ENCODE peak calls at places on chromosomes 6 and 20, in seven cellular contexts. I is ascending aorta, Z is PC-9, U is adrenal gland, W is heart right ventricle, N is uterus, J is mammary epithelial cell. E is an unnamed sample. For H3K9me3 and H3K4me1, the result is how much of the 10 kb centered on the place peaks cover.

GRCh38 chr20:12113468-12114371 is 196.0 kb downstream of the BTBD3 start:
- DNase-seq in Z (no peak), W (no peak), I (no peak), U (no peak), N (peak), J (peak), E (peak)

GRCh38 chr6:67016921-67017460 is 1310.0 kb upstream of the EYS start:
- DNase-seq in W (no peak), U (no peak), J (no peak), N (no peak), I (no peak), Z (no peak), E (no peak)

GRCh38 chr6:27479319-27480182 is 6.6 kb upstream of the ZNF184 start:
- DNase-seq in N (peak), U (peak), W (peak), Z (peak), J (peak), I (peak), E (peak)

GRCh38 chr6:26249709-26249958 is 115.4 kb upstream of the BTN3A2 start:
- DNase-seq in Z (no peak), U (no peak), I (no peak), W (no peak), J (peak), N (no peak), E (no peak)

GRCh38 chr6:6908116-6908515 is 199.6 kb upstream of the RREB1 start:
- DNase-seq in U (no peak), W (no peak), N (no peak), J (no peak), I (no peak), Z (no peak), E (no peak)

GRCh38 chr6:20946037-20946436 is 411.8 kb downstream of the CDKAL1 start:
- DNase-seq in I (no peak), N (no peak), J (peak), Z (no peak), W (no peak), U (no peak), E (no peak)

GRCh38 chr6:31794866-31795615 is 511 bp downstream of the VARS1 start:
- DNase-seq in W (no peak), I (no peak), U (no peak), N (peak), Z (no peak), J (no peak), E (no peak)

GRCh38 chr20:3406481-3407425 is 716 bp downstream of the DNAAF9 start:
- DNase-seq in I (peak), W (no peak), N (peak), J (peak), U (peak), Z (peak), E (peak)

GRCh38 chr6:113493991-113494390 is 363.2 kb upstream of the MARCKS start:
- DNase-seq in J (peak), N (no peak), I (no peak), U (no peak), W (no peak), Z (peak), E (no peak)

GRCh38 chr20:24617757-24618450 is 148.5 kb downstream of the SYNDIG1 start:
- DNase-seq in I (no peak), W (no peak), U (no peak), J (no peak), N (no peak), Z (no peak), E (no peak)

GRCh38 chr6:142462260-142462659 is 160.5 kb downstream of the ADGRG6 start:
- DNase-seq in I (no peak), U (no peak), Z (no peak), J (no peak), W (no peak), N (no peak), E (no peak)

GRCh38 chr6:157592566-157592965 is 211.6 kb downstream of the ZDHHC14 start:
- DNase-seq in W (no peak), U (no peak), N (no peak), J (no peak), Z (no peak), I (no peak), E (no peak)

GRCh38 chr6:16472349-16473069 is 234.1 kb downstream of the GMPR start:
- DNase-seq in Z (no peak), I (no peak), W (no peak), N (no peak), J (no peak), U (no peak), E (no peak)

GRCh38 chr6:15791401-15792137 is 128.7 kb upstream of the DTNBP1 start:
- DNase-seq in Z (no peak), U (no peak), J (peak), N (no peak), W (no peak), I (no peak), E (no peak)

GRCh38 chr6:158073776-158074175 is 92.1 kb downstream of the SYNJ2 start:
- DNase-seq in W (no peak), Z (no peak), J (no peak), U (no peak), I (no peak), N (peak), E (no peak)

GRCh38 chr6:30684386-30685156 is 1.9 kb downstream of the PPP1R18 start:
- DNase-seq in N (peak), Z (no peak), J (peak), U (peak), I (peak), W (peak), E (peak)

GRCh38 chr6:164419099-164419498 is 890.3 kb downstream of the C6orf118 start:
- DNase-seq in U (no peak), Z (no peak), I (no peak), N (no peak), J (no peak), W (no peak), E (no peak)

DNA sequence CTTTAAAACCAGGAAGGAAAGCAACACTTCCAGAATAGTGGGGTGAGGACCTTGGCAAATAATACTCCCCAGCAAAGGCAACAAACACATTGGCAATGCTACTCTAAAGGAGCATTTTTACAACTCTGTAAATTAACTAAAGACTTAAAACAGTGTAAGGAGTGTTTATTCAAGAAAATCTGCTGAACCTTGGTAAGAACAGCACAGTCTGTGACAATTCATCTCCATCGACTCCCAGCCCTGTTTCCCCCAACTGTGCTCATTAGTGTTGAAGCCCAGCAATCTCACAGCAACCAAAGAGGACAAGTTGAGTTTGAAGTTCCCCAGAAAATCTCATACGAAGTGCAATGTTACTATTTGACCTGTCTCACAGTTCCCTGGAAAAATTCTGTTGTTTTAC is 884.9 kb downstream of the C6orf118 start:
- DNase-seq in Z (no peak), I (no peak), W (no peak), J (no peak), U (no peak), N (no peak), E (no peak)
- H3K9me3 ChIP-seq in Z (under half), I (under half), W (under half), J (under half), U (under half), N (under half), E (under half)

DNA sequence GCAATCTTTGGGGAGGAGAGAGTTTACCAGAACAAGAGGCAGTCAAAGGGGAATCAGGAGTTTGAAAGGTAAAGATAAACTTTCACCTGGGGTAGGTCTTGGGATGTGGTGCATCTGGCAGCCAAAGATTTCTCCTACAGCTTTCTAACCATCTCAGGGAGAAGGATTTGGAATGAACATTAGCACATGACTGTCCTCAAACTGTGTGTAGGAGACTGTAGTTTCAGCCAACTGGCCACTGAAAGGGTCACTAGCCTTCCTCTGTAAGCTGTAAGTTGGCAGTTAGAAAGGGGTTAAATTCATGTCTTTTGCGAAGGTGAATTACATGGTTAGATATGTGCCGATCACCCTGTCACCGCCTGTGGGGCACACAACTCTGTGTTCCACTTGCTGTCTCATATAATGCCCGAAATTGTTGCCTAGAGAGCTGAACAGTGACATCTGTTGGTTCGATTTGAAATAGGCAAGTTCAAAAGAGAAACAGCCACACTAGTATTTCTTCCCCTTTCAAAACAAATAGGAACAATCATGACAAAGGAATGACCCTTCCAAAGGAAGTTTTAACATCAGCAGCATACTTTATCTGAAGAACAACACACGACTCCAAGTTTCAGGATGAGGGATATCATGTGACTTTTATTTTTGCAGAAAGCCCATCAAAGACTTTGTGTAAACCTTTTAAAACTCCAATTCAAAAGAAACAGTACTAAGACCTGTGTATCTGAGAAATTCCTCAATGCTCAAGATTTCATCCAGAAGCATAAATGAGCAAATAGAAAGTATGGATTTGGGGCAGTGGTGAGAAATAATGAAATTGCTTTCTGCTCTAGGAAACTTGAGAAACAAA is 1.1 kb upstream of the OPN5 start:
- DNase-seq in Z (peak), N (no peak), J (peak), W (no peak), I (no peak), U (peak), E (peak)
- H3K4me3 ChIP-seq in Z (peak), N (no peak), J (no peak), W (no peak), I (no peak), U (no peak), E (no peak)

DNA sequence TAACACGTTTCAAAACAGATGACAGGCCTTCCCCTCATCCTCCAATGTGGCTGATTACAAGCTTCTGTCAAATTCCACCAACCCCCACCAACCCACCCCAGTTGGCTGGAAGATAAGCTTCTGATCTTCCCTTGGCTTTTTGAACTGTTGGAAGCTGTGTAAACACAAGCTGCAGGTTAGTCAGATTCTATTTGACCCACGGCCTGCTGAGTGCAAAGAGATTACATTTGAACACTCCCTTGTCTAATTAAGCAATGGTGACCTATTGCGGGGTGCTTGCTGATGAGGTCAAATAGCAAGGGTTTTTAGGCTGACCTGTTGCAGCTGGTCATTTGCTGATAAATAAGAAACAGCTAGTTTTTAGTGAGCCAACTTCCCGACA is 379.7 kb downstream of the BMP2 start:
- DNase-seq in W (no peak), I (no peak), N (no peak), Z (no peak), U (no peak), J (no peak), E (no peak)
- H3K4me1 ChIP-seq in W (under half), I (under half), N (under half), Z (under half), U (under half), J (under half), E (under half)

DNA sequence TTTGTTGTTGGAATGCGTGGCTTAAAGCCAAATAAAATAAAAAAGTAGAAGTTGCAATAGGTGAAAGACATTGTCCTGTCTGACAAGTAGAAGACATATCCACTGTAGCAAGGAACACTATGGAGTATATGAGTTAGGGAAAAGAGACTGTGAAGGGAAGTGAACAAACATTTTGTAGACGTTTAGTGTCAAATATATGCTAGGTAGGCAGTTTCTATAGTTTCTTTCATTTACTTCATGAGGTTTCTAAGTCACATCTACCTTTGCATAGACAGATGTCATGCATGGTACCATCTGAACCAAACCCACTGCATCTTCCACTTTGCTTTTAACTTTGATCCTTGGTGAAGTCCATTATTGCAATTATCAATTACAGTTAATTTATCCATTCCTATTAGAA is 9.9 kb downstream of the PRIM2 start:
- DNase-seq in U (no peak), J (no peak), Z (no peak), W (no peak), I (no peak), N (no peak), E (no peak)
- H3K9me3 ChIP-seq in U (under half), J (under half), Z (under half), W (under half), I (under half), N (under half), E (under half)

DNA sequence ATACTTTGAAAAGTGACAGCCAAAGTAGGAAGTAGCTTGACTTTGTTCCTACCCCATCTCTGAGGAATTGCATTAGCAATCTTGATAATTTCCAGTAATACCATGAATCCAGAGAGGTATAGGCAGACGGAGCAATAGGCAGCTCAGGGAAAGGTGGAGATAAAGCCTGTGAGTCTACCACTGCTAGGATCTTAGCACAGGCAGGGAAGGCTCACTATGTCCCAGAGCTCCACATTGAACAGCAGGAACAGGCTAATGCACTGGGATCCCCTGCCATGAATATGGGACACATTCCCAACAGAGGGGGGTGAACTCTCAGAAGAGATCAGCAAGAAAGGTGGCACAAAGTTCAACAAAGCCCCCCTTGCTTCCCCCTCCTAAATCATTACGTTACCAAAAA is 30.7 kb downstream of the MCM8 start:
- DNase-seq in Z (no peak), U (no peak), N (no peak), I (no peak), J (no peak), W (no peak), E (no peak)
- H3K4me3 ChIP-seq in Z (no peak), U (no peak), N (no peak), I (no peak), J (no peak), W (no peak), E (no peak)

GRCh38 chr6:110351546-110351945 is 6.6 kb downstream of the METTL24 start:
- DNase-seq in J (no peak), I (no peak), Z (no peak), U (no peak), N (no peak), W (no peak), E (no peak)
- H3K4me1 ChIP-seq in J (under half), I (under half), Z (under half), U (under half), N (under half), W (under half), E (under half)

DNA sequence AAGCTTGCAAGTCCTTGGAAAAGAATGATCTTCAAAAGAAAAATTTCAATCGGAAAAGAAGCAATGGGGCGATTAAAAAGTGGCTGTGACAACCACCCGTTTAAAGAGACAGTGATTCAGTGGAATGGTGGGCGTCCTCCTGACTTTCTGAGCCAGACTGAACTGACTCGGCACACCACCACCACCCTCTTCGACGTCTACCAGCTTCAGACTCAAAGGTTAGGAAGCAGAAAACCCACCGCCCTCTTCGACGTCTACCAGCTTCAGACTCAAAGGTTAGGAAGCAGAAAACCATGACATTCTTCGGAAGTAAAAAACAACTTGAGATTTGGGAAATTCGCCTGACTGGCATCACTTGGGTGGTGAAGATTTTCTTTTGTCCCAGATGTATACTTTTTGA is 28.3 kb upstream of the IRF4 start:
- DNase-seq in Z (no peak), U (no peak), N (no peak), J (no peak), I (no peak), W (no peak), E (no peak)
- H3K9me3 ChIP-seq in Z (under half), U (under half), N (under half), J (under half), I (under half), W (under half), E (under half)

GRCh38 chr6:56282391-56282790 is 35.0 kb upstream of the COL21A1 start:
- DNase-seq in I (no peak), J (no peak), W (no peak), N (no peak), U (no peak), Z (no peak), E (no peak)

GRCh38 chr6:56279346-56280080 is 32.1 kb upstream of the COL21A1 start:
- DNase-seq in U (no peak), N (no peak), Z (peak), J (peak), I (no peak), W (no peak), E (no peak)

DNA sequence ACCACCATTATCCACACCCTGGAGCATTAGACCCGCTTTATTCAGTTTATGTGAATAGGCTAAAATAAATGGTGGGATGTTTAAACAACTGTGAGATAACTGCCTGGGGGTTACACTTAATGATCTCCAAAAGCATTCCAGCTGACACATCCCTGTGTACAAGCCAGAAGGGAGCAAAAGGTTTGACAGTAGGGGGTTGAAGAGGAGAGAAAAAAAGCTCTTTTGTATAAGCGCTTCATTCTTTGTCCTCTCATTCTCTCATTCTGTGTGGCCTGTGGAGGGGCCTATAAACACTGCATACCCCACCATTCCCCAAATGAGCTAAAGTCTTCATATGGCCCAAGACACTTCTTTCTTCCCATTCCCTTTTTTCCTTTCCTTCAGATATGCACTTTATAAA is 30.8 kb upstream of the COL21A1 start:
- DNase-seq in I (no peak), J (no peak), Z (no peak), U (no peak), N (no peak), W (no peak), E (no peak)
- H3K4me3 ChIP-seq in I (no peak), J (no peak), Z (no peak), U (no peak), N (no peak), W (no peak), E (no peak)

DNA sequence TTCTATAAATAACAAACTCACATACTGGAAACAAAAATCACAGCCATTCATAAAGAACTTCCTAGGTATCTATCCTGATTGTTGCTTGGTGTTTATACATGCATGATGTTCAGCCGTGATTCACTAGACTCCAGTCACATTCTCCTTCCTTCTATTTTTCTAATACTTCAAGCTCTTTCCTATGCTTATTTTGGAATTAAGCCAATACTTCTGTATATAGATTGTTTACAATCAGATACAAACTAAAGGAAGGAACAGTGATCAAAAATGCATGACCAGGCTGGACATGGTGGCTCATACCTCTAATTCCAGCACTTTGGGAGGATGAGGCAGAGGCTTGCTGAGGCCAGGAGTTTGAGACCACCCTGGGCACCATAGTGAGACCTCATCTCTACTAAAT is 377.5 kb upstream of the IRAK1BP1 start:
- DNase-seq in U (no peak), J (peak), Z (no peak), I (no peak), N (no peak), W (no peak), E (no peak)
- H3K4me1 ChIP-seq in U (under half), J (under half), Z (under half), I (under half), N (under half), W (under half), E (under half)

GRCh38 chr6:35903679-35904078 is 17.2 kb downstream of the SRPK1 start:
- DNase-seq in W (no peak), Z (no peak), U (no peak), I (no peak), J (no peak), N (no peak), E (no peak)

GRCh38 chr6:35905141-35905785 is 15.6 kb downstream of the SRPK1 start:
- DNase-seq in I (no peak), Z (no peak), U (no peak), W (no peak), N (no peak), J (no peak), E (no peak)

GRCh38 chr6:35906499-35906846 is 14.4 kb downstream of the SRPK1 start:
- DNase-seq in I (no peak), Z (no peak), J (no peak), W (no peak), U (no peak), N (no peak), E (no peak)

GRCh38 chr6:35905841-35906498 is 14.9 kb downstream of the SRPK1 start:
- DNase-seq in J (peak), N (no peak), Z (no peak), I (no peak), W (no peak), U (no peak), E (no peak)

DNA sequence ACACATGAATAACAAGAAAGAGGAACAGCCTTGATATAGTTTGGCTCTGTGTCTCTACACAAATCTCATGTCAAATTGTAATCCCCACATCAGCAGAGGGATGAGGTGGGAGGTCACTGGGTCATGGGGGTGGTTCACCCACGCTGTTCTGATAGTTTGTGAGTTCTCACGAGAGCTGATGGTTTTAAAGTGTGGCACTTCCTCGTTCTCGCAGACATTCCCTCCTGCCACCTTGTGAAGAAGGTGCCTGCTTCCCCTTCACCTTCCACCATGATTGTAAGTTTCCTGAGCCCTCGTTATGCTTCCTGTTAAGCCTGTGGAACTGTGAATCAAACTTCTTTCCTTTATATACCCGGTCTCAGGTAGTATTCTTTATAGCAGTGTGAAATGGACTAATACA is 13.1 kb downstream of the SRPK1 start:
- DNase-seq in J (no peak), N (no peak), I (no peak), U (no peak), Z (no peak), W (no peak), E (no peak)
- H3K9me3 ChIP-seq in J (under half), N (under half), I (under half), U (under half), Z (under half), W (under half), E (under half)

E was measured in stomach.